ENCODE peak calls at places on chromosomes 11 and 22, in six cellular contexts. One of them, this sample, is unnamed.

GRCh38 chr11:110929129-110929528 is 216.9 kb upstream of the ARHGAP20 start:
- DNase-seq in spleen: no peak
- DNase-seq in fibroblast of pulmonary artery: no peak
- DNase-seq in IMR-90: no peak
- DNase-seq in HAP-1: no peak
- DNase-seq in tibial artery: no peak
- DNase-seq in this sample: no peak

GRCh38 chr22:19580291-19580890 is 56.2 kb upstream of the CLDN5 start:
- DNase-seq in tibial artery: no peak
- DNase-seq in spleen: no peak
- DNase-seq in fibroblast of pulmonary artery: no peak
- DNase-seq in HAP-1: no peak
- DNase-seq in IMR-90: no peak
- DNase-seq in this sample: no peak

GRCh38 chr11:35682230-35683195 is 19.9 kb downstream of the TRIM44 start:
- DNase-seq in IMR-90: no peak
- DNase-seq in spleen: no peak
- DNase-seq in HAP-1: peak
- DNase-seq in fibroblast of pulmonary artery: peak
- DNase-seq in tibial artery: no peak
- DNase-seq in this sample: peak

GRCh38 chr11:55936300-55936699 is at the start of gene OR5I1:
- DNase-seq in IMR-90: no peak
- DNase-seq in HAP-1: no peak
- DNase-seq in fibroblast of pulmonary artery: no peak
- DNase-seq in tibial artery: no peak
- DNase-seq in spleen: no peak
- DNase-seq in this sample: no peak

GRCh38 chr11:59336176-59336575 is 22.5 kb upstream of the OR5AN1 start:
- DNase-seq in fibroblast of pulmonary artery: no peak
- DNase-seq in spleen: no peak
- DNase-seq in HAP-1: no peak
- DNase-seq in IMR-90: no peak
- DNase-seq in tibial artery: no peak
- DNase-seq in this sample: no peak

GRCh38 chr11:283405-284080 is 5.3 kb downstream of the NLRP6 start:
- DNase-seq in tibial artery: peak
- DNase-seq in IMR-90: no peak
- DNase-seq in HAP-1: no peak
- DNase-seq in spleen: peak
- DNase-seq in fibroblast of pulmonary artery: no peak
- DNase-seq in this sample: no peak

GRCh38 chr11:129061466-129062194 is 119.0 kb upstream of the TP53AIP1 start:
- DNase-seq in spleen: no peak
- DNase-seq in tibial artery: no peak
- DNase-seq in IMR-90: peak
- DNase-seq in HAP-1: no peak
- DNase-seq in fibroblast of pulmonary artery: peak
- DNase-seq in this sample: peak

GRCh38 chr11:7046474-7046873 is 26.2 kb downstream of the NLRP14 start:
- DNase-seq in IMR-90: peak
- DNase-seq in fibroblast of pulmonary artery: peak
- DNase-seq in spleen: no peak
- DNase-seq in tibial artery: no peak
- DNase-seq in HAP-1: no peak
- DNase-seq in this sample: peak

GRCh38 chr22:46149493-46149997 is 781 bp upstream of the PPARA start:
- DNase-seq in tibial artery: peak
- DNase-seq in HAP-1: peak
- DNase-seq in spleen: peak
- DNase-seq in fibroblast of pulmonary artery: peak
- DNase-seq in IMR-90: no peak
- DNase-seq in this sample: no peak

GRCh38 chr11:69497221-69497787 is 15.8 kb downstream of the LINC01488 start:
- DNase-seq in IMR-90: peak
- DNase-seq in fibroblast of pulmonary artery: peak
- DNase-seq in tibial artery: peak
- DNase-seq in HAP-1: peak
- DNase-seq in spleen: peak
- DNase-seq in this sample: peak

GRCh38 chr11:70364198-70364597 is 34.1 kb upstream of the CTTN start:
- DNase-seq in IMR-90: peak
- DNase-seq in tibial artery: no peak
- DNase-seq in spleen: no peak
- DNase-seq in fibroblast of pulmonary artery: peak
- DNase-seq in HAP-1: no peak
- DNase-seq in this sample: peak

GRCh38 chr11:119863811-119864601 is 135.0 kb upstream of the NECTIN1 start:
- DNase-seq in tibial artery: no peak
- DNase-seq in HAP-1: no peak
- DNase-seq in fibroblast of pulmonary artery: no peak
- DNase-seq in spleen: peak
- DNase-seq in IMR-90: no peak
- DNase-seq in this sample: no peak

GRCh38 chr11:123330948-123331347 is 99.1 kb upstream of the GRAMD1B start:
- DNase-seq in HAP-1: no peak
- DNase-seq in IMR-90: no peak
- DNase-seq in fibroblast of pulmonary artery: no peak
- DNase-seq in spleen: no peak
- DNase-seq in tibial artery: no peak
- DNase-seq in this sample: no peak

GRCh38 chr22:47954107-47954506 is 1191.7 kb downstream of the TBC1D22A start:
- DNase-seq in HAP-1: no peak
- DNase-seq in IMR-90: no peak
- DNase-seq in tibial artery: no peak
- DNase-seq in spleen: no peak
- DNase-seq in fibroblast of pulmonary artery: no peak
- DNase-seq in this sample: no peak

GRCh38 chr11:11510939-11511338 is 110.9 kb downstream of the GALNT18 start:
- DNase-seq in fibroblast of pulmonary artery: no peak
- DNase-seq in spleen: no peak
- DNase-seq in HAP-1: no peak
- DNase-seq in tibial artery: no peak
- DNase-seq in IMR-90: peak
- DNase-seq in this sample: no peak

GRCh38 chr11:27282141-27282590 is 80.8 kb downstream of the CCDC34 start:
- DNase-seq in spleen: no peak
- DNase-seq in IMR-90: peak
- DNase-seq in fibroblast of pulmonary artery: peak
- DNase-seq in tibial artery: peak
- DNase-seq in HAP-1: no peak
- DNase-seq in this sample: peak

GRCh38 chr11:29119691-29120328 is 897.0 kb downstream of the KCNA4 start:
- DNase-seq in fibroblast of pulmonary artery: peak
- DNase-seq in HAP-1: no peak
- DNase-seq in IMR-90: peak
- DNase-seq in spleen: no peak
- DNase-seq in tibial artery: no peak
- DNase-seq in this sample: peak

GRCh38 chr22:47553436-47553835 is 791.0 kb downstream of the TBC1D22A start:
- DNase-seq in spleen: no peak
- DNase-seq in IMR-90: no peak
- DNase-seq in fibroblast of pulmonary artery: no peak
- DNase-seq in HAP-1: no peak
- DNase-seq in tibial artery: no peak
- DNase-seq in this sample: no peak

GRCh38 chr22:29203883-29204282 is 1.8 kb upstream of the EMID1 start:
- DNase-seq in tibial artery: no peak
- DNase-seq in fibroblast of pulmonary artery: no peak
- DNase-seq in spleen: peak
- DNase-seq in HAP-1: no peak
- DNase-seq in IMR-90: no peak
- DNase-seq in this sample: no peak

GRCh38 chr22:49150801-49151221 is 676.9 kb downstream of the BRD1 start:
- DNase-seq in HAP-1: no peak
- DNase-seq in spleen: peak
- DNase-seq in fibroblast of pulmonary artery: no peak
- DNase-seq in tibial artery: no peak
- DNase-seq in IMR-90: no peak
- DNase-seq in this sample: no peak

GRCh38 chr22:46432164-46433068 is 96.9 kb downstream of the TRMU start:
- DNase-seq in tibial artery: no peak
- DNase-seq in HAP-1: no peak
- DNase-seq in IMR-90: no peak
- DNase-seq in fibroblast of pulmonary artery: no peak
- DNase-seq in spleen: no peak
- DNase-seq in this sample: peak

GRCh38 chr11:27216268-27217149 is 146.5 kb downstream of the CCDC34 start:
- DNase-seq in IMR-90: peak
- DNase-seq in HAP-1: no peak
- DNase-seq in spleen: peak
- DNase-seq in fibroblast of pulmonary artery: peak
- DNase-seq in tibial artery: no peak
- DNase-seq in this sample: peak

GRCh38 chr11:12066799-12067508 is 43.4 kb upstream of the MICAL2 start:
- DNase-seq in HAP-1: no peak
- DNase-seq in spleen: no peak
- DNase-seq in tibial artery: peak
- DNase-seq in fibroblast of pulmonary artery: peak
- DNase-seq in IMR-90: peak
- DNase-seq in this sample: no peak

GRCh38 chr22:39039306-39040126 is 1.1 kb upstream of the APOBEC3F start:
- DNase-seq in tibial artery: no peak
- DNase-seq in HAP-1: no peak
- DNase-seq in IMR-90: no peak
- DNase-seq in spleen: no peak
- DNase-seq in fibroblast of pulmonary artery: no peak
- DNase-seq in this sample: no peak
- H3K4me3 ChIP-seq in tibial artery: peak
- H3K4me3 ChIP-seq in HAP-1: no peak
- H3K4me3 ChIP-seq in IMR-90: no peak
- H3K4me3 ChIP-seq in spleen: peak
- H3K4me3 ChIP-seq in fibroblast of pulmonary artery: no peak
- H3K4me3 ChIP-seq in this sample: no peak

GRCh38 chr22:41382610-41383009 is 868 bp downstream of the TEF start:
- DNase-seq in tibial artery: no peak
- DNase-seq in spleen: no peak
- DNase-seq in IMR-90: no peak
- DNase-seq in fibroblast of pulmonary artery: no peak
- DNase-seq in HAP-1: no peak
- DNase-seq in this sample: no peak

GRCh38 chr22:41380993-41381328 is 781 bp upstream of the TEF start:
- DNase-seq in IMR-90: peak
- DNase-seq in spleen: no peak
- DNase-seq in fibroblast of pulmonary artery: peak
- DNase-seq in tibial artery: peak
- DNase-seq in HAP-1: no peak
- DNase-seq in this sample: peak

GRCh38 chr22:41382098-41382578 is 396 bp downstream of the TEF start:
- DNase-seq in fibroblast of pulmonary artery: peak
- DNase-seq in tibial artery: peak
- DNase-seq in HAP-1: peak
- DNase-seq in IMR-90: no peak
- DNase-seq in spleen: no peak
- DNase-seq in this sample: peak

GRCh38 chr22:41381329-41382097 is at the start of gene TEF:
- DNase-seq in tibial artery: peak
- DNase-seq in HAP-1: peak
- DNase-seq in spleen: peak
- DNase-seq in IMR-90: peak
- DNase-seq in fibroblast of pulmonary artery: peak
- DNase-seq in this sample: peak

DNA sequence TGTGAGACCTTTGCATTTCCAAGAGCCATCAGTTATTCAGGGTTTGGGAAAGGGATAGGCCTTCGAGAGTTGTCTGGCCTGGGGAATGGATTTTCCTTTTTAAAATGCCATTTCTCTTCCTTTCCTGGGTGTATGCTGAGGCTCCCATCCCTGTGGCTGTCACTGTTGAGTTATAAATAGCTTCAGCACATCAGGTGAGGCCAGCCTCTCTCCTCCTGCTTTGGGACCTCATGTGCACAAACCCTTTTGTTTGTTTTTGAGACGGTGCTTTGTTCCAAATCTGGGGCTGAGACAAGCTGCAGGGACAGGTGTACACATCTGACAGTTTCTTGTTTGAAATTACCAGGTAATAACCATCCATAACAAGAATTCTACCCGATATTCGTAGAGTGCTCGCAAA is 1.3 kb downstream of the TEF start:
- DNase-seq in fibroblast of pulmonary artery: no peak
- DNase-seq in HAP-1: no peak
- DNase-seq in spleen: no peak
- DNase-seq in tibial artery: no peak
- DNase-seq in IMR-90: no peak
- DNase-seq in this sample: no peak
- H3K4me3 ChIP-seq in fibroblast of pulmonary artery: no peak
- H3K4me3 ChIP-seq in HAP-1: no peak
- H3K4me3 ChIP-seq in spleen: peak
- H3K4me3 ChIP-seq in tibial artery: peak
- H3K4me3 ChIP-seq in IMR-90: peak
- H3K4me3 ChIP-seq in this sample: peak

GRCh38 chr22:24521791-24522245 is 26.7 kb downstream of the UPB1 start:
- DNase-seq in fibroblast of pulmonary artery: peak
- DNase-seq in HAP-1: peak
- DNase-seq in tibial artery: no peak
- DNase-seq in spleen: no peak
- DNase-seq in IMR-90: peak
- DNase-seq in this sample: peak
- H3K4me3 ChIP-seq in fibroblast of pulmonary artery: no peak
- H3K4me3 ChIP-seq in HAP-1: no peak
- H3K4me3 ChIP-seq in tibial artery: no peak
- H3K4me3 ChIP-seq in spleen: no peak
- H3K4me3 ChIP-seq in IMR-90: no peak
- H3K4me3 ChIP-seq in this sample: no peak

GRCh38 chr22:43956805-43957463 is 1.7 kb downstream of the SAMM50 start:
- DNase-seq in spleen: no peak
- DNase-seq in IMR-90: no peak
- DNase-seq in tibial artery: no peak
- DNase-seq in fibroblast of pulmonary artery: peak
- DNase-seq in HAP-1: no peak
- DNase-seq in this sample: peak
- H3K4me3 ChIP-seq in spleen: peak
- H3K4me3 ChIP-seq in IMR-90: no peak
- H3K4me3 ChIP-seq in tibial artery: no peak
- H3K4me3 ChIP-seq in fibroblast of pulmonary artery: peak
- H3K4me3 ChIP-seq in HAP-1: peak
- H3K4me3 ChIP-seq in this sample: peak

DNA sequence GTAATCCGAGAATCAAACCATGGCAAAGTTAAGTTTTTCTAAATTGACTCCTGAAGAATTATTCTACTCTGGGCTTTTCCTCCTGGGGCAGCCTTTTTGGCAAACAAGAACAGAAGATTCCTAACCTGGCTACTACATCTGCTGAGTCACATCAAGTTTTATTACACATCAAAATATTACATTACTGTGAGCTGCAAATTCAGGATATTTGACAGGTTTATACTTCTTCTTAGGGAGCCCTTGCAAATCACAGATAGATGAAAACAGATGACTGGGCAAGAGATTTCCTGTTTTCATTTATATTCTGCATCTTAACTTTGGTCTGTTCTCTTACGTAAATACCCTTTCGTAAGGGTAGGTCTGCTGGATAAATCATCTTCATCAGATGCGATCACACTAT is 23.6 kb downstream of the XRRA1 start:
- DNase-seq in fibroblast of pulmonary artery: no peak
- DNase-seq in tibial artery: no peak
- DNase-seq in spleen: no peak
- DNase-seq in IMR-90: peak
- DNase-seq in HAP-1: no peak
- DNase-seq in this sample: peak
- H3K4me3 ChIP-seq in fibroblast of pulmonary artery: no peak
- H3K4me3 ChIP-seq in tibial artery: no peak
- H3K4me3 ChIP-seq in spleen: no peak
- H3K4me3 ChIP-seq in IMR-90: no peak
- H3K4me3 ChIP-seq in HAP-1: no peak
- H3K4me3 ChIP-seq in this sample: no peak

This sample was measured in fibroblast of the aortic adventitia.